ENCODE peak calls at places on chromosomes 2 and 18, in four cellular contexts. One of them, this sample, is unnamed.

GRCh38 chr18:48693006-48693405 is 154.2 kb downstream of the CTIF start:
- DNase-seq in HepG2: no peak
- DNase-seq in K562: no peak
- DNase-seq in GM12878: no peak
- DNase-seq in this sample: no peak

GRCh38 chr2:11988691-11989465 is 242.4 kb downstream of the LPIN1 start:
- DNase-seq in HepG2: no peak
- DNase-seq in GM12878: no peak
- DNase-seq in K562: no peak
- DNase-seq in this sample: no peak

GRCh38 chr2:119491776-119492525 is 32.3 kb downstream of the SCTR start:
- DNase-seq in K562: no peak
- DNase-seq in HepG2: peak
- DNase-seq in GM12878: no peak
- DNase-seq in this sample: peak

GRCh38 chr18:13474907-13475306 is 251.5 kb downstream of the FAM210A start:
- DNase-seq in HepG2: peak
- DNase-seq in GM12878: no peak
- DNase-seq in K562: no peak
- DNase-seq in this sample: no peak

GRCh38 chr18:36843199-36843598 is 14.3 kb downstream of the KIAA1328 start:
- DNase-seq in GM12878: no peak
- DNase-seq in HepG2: no peak
- DNase-seq in K562: no peak
- DNase-seq in this sample: no peak

GRCh38 chr2:121080013-121080772 is 204.8 kb downstream of the TFCP2L1 start:
- DNase-seq in HepG2: peak
- DNase-seq in K562: peak
- DNase-seq in GM12878: no peak
- DNase-seq in this sample: peak

GRCh38 chr18:13672657-13673056 is 53.7 kb downstream of the FAM210A start:
- DNase-seq in HepG2: no peak
- DNase-seq in K562: no peak
- DNase-seq in GM12878: no peak
- DNase-seq in this sample: no peak

GRCh38 chr18:60471652-60472051 is 99.1 kb upstream of the MC4R start:
- DNase-seq in K562: no peak
- DNase-seq in GM12878: no peak
- DNase-seq in HepG2: no peak
- DNase-seq in this sample: no peak

GRCh38 chr2:8132371-8132831 is 549.5 kb upstream of the ID2 start:
- DNase-seq in K562: no peak
- DNase-seq in GM12878: no peak
- DNase-seq in HepG2: no peak
- DNase-seq in this sample: no peak

DNA sequence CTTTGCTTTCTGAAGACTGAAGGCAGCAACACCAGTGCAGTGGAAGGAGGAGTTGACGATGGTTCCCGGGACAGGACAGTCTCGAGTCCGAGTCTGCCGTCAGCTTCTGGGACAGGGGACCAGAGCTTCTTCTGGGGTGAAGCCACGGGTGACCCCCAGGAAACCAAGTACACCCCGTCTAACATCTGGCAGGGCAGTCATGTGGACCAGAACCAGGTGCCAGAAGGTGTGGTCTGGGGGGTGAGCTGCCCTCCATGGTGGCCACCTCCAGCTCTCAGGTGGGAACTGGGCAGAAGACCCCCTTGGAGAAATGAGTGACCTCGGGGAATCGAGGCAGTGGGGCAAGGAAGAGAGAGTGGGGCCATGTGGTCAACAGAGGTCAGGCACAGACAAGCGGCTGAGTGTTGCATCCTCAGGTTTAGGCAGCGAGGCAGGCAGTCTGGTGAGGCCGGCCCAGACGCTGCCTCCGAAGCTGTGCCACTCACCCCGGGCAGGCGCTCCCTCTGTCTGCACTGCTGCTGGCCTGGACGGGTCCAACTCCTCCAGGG is 204.3 kb downstream of the HDAC4 start:
- DNase-seq in K562: no peak
- DNase-seq in HepG2: no peak
- DNase-seq in GM12878: no peak
- DNase-seq in this sample: no peak
- TF ChIP-seq BHLHE40 in K562: no peak
- TF ChIP-seq BHLHE40 in HepG2: no peak
- TF ChIP-seq BHLHE40 in GM12878: no peak
- TF ChIP-seq BHLHE40 in this sample: no peak

DNA sequence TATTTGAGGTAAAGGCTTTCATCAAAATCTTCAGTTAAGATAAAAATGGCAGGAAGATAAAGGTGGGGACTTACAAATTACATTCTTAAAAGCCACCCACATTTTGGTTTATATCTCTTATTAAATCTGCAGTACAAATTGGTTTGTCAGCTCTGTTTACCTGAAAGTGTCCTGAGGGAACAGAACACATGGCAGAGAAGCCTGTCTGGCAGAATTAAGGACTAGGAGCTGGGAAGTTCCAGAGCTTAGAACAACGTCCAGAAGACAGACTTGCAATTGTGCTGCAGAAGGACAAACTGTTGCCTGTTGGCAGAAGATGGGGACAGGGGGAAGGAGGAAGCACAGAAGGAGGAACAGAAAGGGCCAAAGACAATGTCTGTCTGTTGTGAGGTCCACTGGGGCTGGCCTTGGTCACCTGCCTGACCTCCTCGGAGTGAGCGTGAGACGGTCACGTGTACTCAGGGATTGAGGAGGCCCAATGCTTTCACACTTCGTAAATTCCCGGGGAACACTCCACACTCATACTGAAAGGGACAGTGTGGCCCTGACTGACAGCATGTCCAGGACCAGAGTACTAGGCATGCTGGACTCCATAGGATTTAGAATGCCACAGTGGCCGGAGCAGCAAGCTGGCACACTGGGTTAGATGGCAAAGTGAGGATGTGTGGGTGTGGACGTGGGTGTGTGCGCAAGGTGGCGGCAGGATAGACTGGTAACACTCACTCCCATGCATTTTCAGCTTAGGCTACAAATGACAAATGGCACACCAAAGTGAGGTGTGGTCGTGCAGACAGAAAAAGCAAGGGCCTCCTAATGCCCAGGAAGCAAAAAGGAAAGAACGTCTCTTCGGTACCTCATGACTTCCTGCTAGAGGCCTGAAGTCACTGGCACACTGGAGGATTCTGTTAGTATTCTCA is 210.9 kb upstream of the REV1 start:
- DNase-seq in K562: no peak
- DNase-seq in GM12878: no peak
- DNase-seq in HepG2: no peak
- DNase-seq in this sample: no peak
- TF ChIP-seq FOXK2 in K562: no peak
- TF ChIP-seq FOXK2 in GM12878: no peak
- TF ChIP-seq FOXK2 in HepG2: no peak
- TF ChIP-seq FOXK2 in this sample: no peak

GRCh38 chr2:215970425-215970824 is 42.9 kb downstream of the MREG start:
- DNase-seq in HepG2: no peak
- DNase-seq in K562: no peak
- DNase-seq in GM12878: no peak
- DNase-seq in this sample: no peak
- TF ChIP-seq FOXM1 in HepG2: no peak
- TF ChIP-seq FOXM1 in K562: no peak
- TF ChIP-seq FOXM1 in GM12878: no peak
- TF ChIP-seq FOXM1 in this sample: no peak

GRCh38 chr18:46722051-46722450 is 34.8 kb downstream of the ST8SIA5 start:
- DNase-seq in GM12878: no peak
- DNase-seq in K562: no peak
- DNase-seq in HepG2: no peak
- DNase-seq in this sample: no peak

GRCh38 chr18:46719388-46719787 is 37.5 kb downstream of the ST8SIA5 start:
- DNase-seq in HepG2: no peak
- DNase-seq in K562: no peak
- DNase-seq in GM12878: no peak
- DNase-seq in this sample: no peak

GRCh38 chr18:46720092-46720491 is 36.8 kb downstream of the ST8SIA5 start:
- DNase-seq in K562: no peak
- DNase-seq in HepG2: no peak
- DNase-seq in GM12878: no peak
- DNase-seq in this sample: no peak

GRCh38 chr18:46720521-46720920 is 36.3 kb downstream of the ST8SIA5 start:
- DNase-seq in GM12878: no peak
- DNase-seq in K562: no peak
- DNase-seq in HepG2: no peak
- DNase-seq in this sample: no peak

GRCh38 chr18:46721331-46721730 is 35.5 kb downstream of the ST8SIA5 start:
- DNase-seq in GM12878: no peak
- DNase-seq in HepG2: no peak
- DNase-seq in K562: no peak
- DNase-seq in this sample: no peak
- TF ChIP-seq BHLHE40 in GM12878: no peak
- TF ChIP-seq BHLHE40 in HepG2: no peak
- TF ChIP-seq BHLHE40 in K562: no peak
- TF ChIP-seq BHLHE40 in this sample: no peak

GRCh38 chr2:71155846-71156245 is 25.4 kb downstream of the MPHOSPH10 start:
- DNase-seq in HepG2: no peak
- DNase-seq in GM12878: no peak
- DNase-seq in K562: no peak
- DNase-seq in this sample: no peak

GRCh38 chr2:71156531-71156930 is 26.1 kb downstream of the MPHOSPH10 start:
- DNase-seq in GM12878: no peak
- DNase-seq in K562: no peak
- DNase-seq in HepG2: no peak
- DNase-seq in this sample: no peak

GRCh38 chr2:71154798-71155197 is 24.4 kb downstream of the MPHOSPH10 start:
- DNase-seq in GM12878: peak
- DNase-seq in K562: peak
- DNase-seq in HepG2: peak
- DNase-seq in this sample: peak

GRCh38 chr2:71154279-71154678 is 23.8 kb downstream of the MPHOSPH10 start:
- DNase-seq in K562: no peak
- DNase-seq in GM12878: no peak
- DNase-seq in HepG2: no peak
- DNase-seq in this sample: no peak

GRCh38 chr2:71157124-71157802 is 26.8 kb downstream of the MPHOSPH10 start:
- DNase-seq in HepG2: peak
- DNase-seq in K562: peak
- DNase-seq in GM12878: no peak
- DNase-seq in this sample: peak
- TF ChIP-seq FOXK2 in HepG2: no peak
- TF ChIP-seq FOXK2 in K562: no peak
- TF ChIP-seq FOXK2 in GM12878: no peak
- TF ChIP-seq FOXK2 in this sample: no peak

GRCh38 chr2:133755515-133756311 is 187.4 kb upstream of the NCKAP5 start:
- DNase-seq in HepG2: no peak
- DNase-seq in K562: no peak
- DNase-seq in GM12878: no peak
- DNase-seq in this sample: no peak
- TF ChIP-seq FOXM1 in HepG2: no peak
- TF ChIP-seq FOXM1 in K562: no peak
- TF ChIP-seq FOXM1 in GM12878: no peak
- TF ChIP-seq FOXM1 in this sample: no peak